ENCODE peak calls at places on chromosomes 13 and 19, in ten cellular contexts. One of them, this sample, is unnamed. For H3K4me1, the result is how much of the 10 kb centered on the place peaks cover.

GRCh38 chr13:95784891-95785290 is 108.0 kb downstream of the DNAJC3 start:
- DNase-seq in IMR-90: peak
- DNase-seq in CD8-positive, alpha-beta T cell: no peak
- DNase-seq in adrenal gland: no peak
- DNase-seq in psoas muscle: no peak
- DNase-seq in ovary: no peak
- DNase-seq in body of pancreas: no peak
- DNase-seq in CD4-positive, CD25-positive, alpha-beta regulatory T cell: no peak
- DNase-seq in upper lobe of right lung: no peak
- DNase-seq in tibial nerve: no peak
- DNase-seq in this sample: no peak

GRCh38 chr13:34358811-34359513 is 541.0 kb downstream of the RFC3 start:
- DNase-seq in IMR-90: peak
- DNase-seq in CD8-positive, alpha-beta T cell: no peak
- DNase-seq in adrenal gland: no peak
- DNase-seq in psoas muscle: no peak
- DNase-seq in ovary: no peak
- DNase-seq in body of pancreas: no peak
- DNase-seq in CD4-positive, CD25-positive, alpha-beta regulatory T cell: no peak
- DNase-seq in upper lobe of right lung: no peak
- DNase-seq in tibial nerve: no peak
- DNase-seq in this sample: no peak

GRCh38 chr19:52170863-52171320 is 529 bp downstream of the ZNF836 start:
- DNase-seq in IMR-90: no peak
- DNase-seq in CD8-positive, alpha-beta T cell: no peak
- DNase-seq in adrenal gland: peak
- DNase-seq in psoas muscle: peak
- DNase-seq in ovary: peak
- DNase-seq in body of pancreas: peak
- DNase-seq in CD4-positive, CD25-positive, alpha-beta regulatory T cell: no peak
- DNase-seq in upper lobe of right lung: peak
- DNase-seq in tibial nerve: no peak
- DNase-seq in this sample: no peak

GRCh38 chr13:42107006-42107405 is 58.6 kb downstream of the DGKH start:
- DNase-seq in IMR-90: no peak
- DNase-seq in CD8-positive, alpha-beta T cell: no peak
- DNase-seq in adrenal gland: no peak
- DNase-seq in psoas muscle: no peak
- DNase-seq in ovary: no peak
- DNase-seq in body of pancreas: no peak
- DNase-seq in CD4-positive, CD25-positive, alpha-beta regulatory T cell: no peak
- DNase-seq in upper lobe of right lung: no peak
- DNase-seq in tibial nerve: no peak
- DNase-seq in this sample: no peak

GRCh38 chr13:97165527-97166425 is 56.4 kb upstream of the MBNL2 start:
- DNase-seq in IMR-90: no peak
- DNase-seq in CD8-positive, alpha-beta T cell: no peak
- DNase-seq in adrenal gland: no peak
- DNase-seq in psoas muscle: no peak
- DNase-seq in ovary: no peak
- DNase-seq in body of pancreas: no peak
- DNase-seq in CD4-positive, CD25-positive, alpha-beta regulatory T cell: no peak
- DNase-seq in upper lobe of right lung: no peak
- DNase-seq in tibial nerve: no peak
- DNase-seq in this sample: no peak

GRCh38 chr19:17806945-17807344 is 12.0 kb downstream of the B3GNT3 start:
- DNase-seq in IMR-90: no peak
- DNase-seq in CD8-positive, alpha-beta T cell: no peak
- DNase-seq in adrenal gland: no peak
- DNase-seq in psoas muscle: no peak
- DNase-seq in ovary: no peak
- DNase-seq in body of pancreas: no peak
- DNase-seq in CD4-positive, CD25-positive, alpha-beta regulatory T cell: no peak
- DNase-seq in upper lobe of right lung: no peak
- DNase-seq in tibial nerve: no peak
- DNase-seq in this sample: no peak

GRCh38 chr13:33252103-33252502 is 33.5 kb downstream of the STARD13 start:
- DNase-seq in IMR-90: no peak
- DNase-seq in CD8-positive, alpha-beta T cell: no peak
- DNase-seq in adrenal gland: no peak
- DNase-seq in psoas muscle: no peak
- DNase-seq in ovary: no peak
- DNase-seq in body of pancreas: no peak
- DNase-seq in CD4-positive, CD25-positive, alpha-beta regulatory T cell: no peak
- DNase-seq in upper lobe of right lung: no peak
- DNase-seq in tibial nerve: no peak
- DNase-seq in this sample: no peak

GRCh38 chr19:47699360-47699917 is 13.8 kb upstream of the EHD2 start:
- DNase-seq in IMR-90: peak
- DNase-seq in CD8-positive, alpha-beta T cell: peak
- DNase-seq in adrenal gland: peak
- DNase-seq in psoas muscle: no peak
- DNase-seq in ovary: peak
- DNase-seq in body of pancreas: peak
- DNase-seq in CD4-positive, CD25-positive, alpha-beta regulatory T cell: peak
- DNase-seq in upper lobe of right lung: no peak
- DNase-seq in tibial nerve: no peak
- DNase-seq in this sample: peak

GRCh38 chr19:10892256-10892655 is 20.9 kb downstream of the CARM1 start:
- DNase-seq in IMR-90: no peak
- DNase-seq in CD8-positive, alpha-beta T cell: no peak
- DNase-seq in adrenal gland: no peak
- DNase-seq in psoas muscle: peak
- DNase-seq in ovary: no peak
- DNase-seq in body of pancreas: no peak
- DNase-seq in CD4-positive, CD25-positive, alpha-beta regulatory T cell: no peak
- DNase-seq in upper lobe of right lung: no peak
- DNase-seq in tibial nerve: no peak
- DNase-seq in this sample: no peak

GRCh38 chr19:10895920-10896319 is 24.6 kb downstream of the CARM1 start:
- DNase-seq in IMR-90: no peak
- DNase-seq in CD8-positive, alpha-beta T cell: no peak
- DNase-seq in adrenal gland: no peak
- DNase-seq in psoas muscle: no peak
- DNase-seq in ovary: no peak
- DNase-seq in body of pancreas: no peak
- DNase-seq in CD4-positive, CD25-positive, alpha-beta regulatory T cell: no peak
- DNase-seq in upper lobe of right lung: no peak
- DNase-seq in tibial nerve: no peak
- DNase-seq in this sample: no peak

GRCh38 chr19:10894911-10895213 is 23.5 kb downstream of the CARM1 start:
- DNase-seq in IMR-90: no peak
- DNase-seq in CD8-positive, alpha-beta T cell: no peak
- DNase-seq in adrenal gland: no peak
- DNase-seq in psoas muscle: no peak
- DNase-seq in ovary: no peak
- DNase-seq in body of pancreas: no peak
- DNase-seq in CD4-positive, CD25-positive, alpha-beta regulatory T cell: no peak
- DNase-seq in upper lobe of right lung: no peak
- DNase-seq in tibial nerve: no peak
- DNase-seq in this sample: no peak

GRCh38 chr19:10896851-10897526 is 25.6 kb downstream of the CARM1 start:
- DNase-seq in IMR-90: peak
- DNase-seq in CD8-positive, alpha-beta T cell: no peak
- DNase-seq in adrenal gland: no peak
- DNase-seq in psoas muscle: no peak
- DNase-seq in ovary: no peak
- DNase-seq in body of pancreas: no peak
- DNase-seq in CD4-positive, CD25-positive, alpha-beta regulatory T cell: no peak
- DNase-seq in upper lobe of right lung: no peak
- DNase-seq in tibial nerve: no peak
- DNase-seq in this sample: no peak

DNA sequence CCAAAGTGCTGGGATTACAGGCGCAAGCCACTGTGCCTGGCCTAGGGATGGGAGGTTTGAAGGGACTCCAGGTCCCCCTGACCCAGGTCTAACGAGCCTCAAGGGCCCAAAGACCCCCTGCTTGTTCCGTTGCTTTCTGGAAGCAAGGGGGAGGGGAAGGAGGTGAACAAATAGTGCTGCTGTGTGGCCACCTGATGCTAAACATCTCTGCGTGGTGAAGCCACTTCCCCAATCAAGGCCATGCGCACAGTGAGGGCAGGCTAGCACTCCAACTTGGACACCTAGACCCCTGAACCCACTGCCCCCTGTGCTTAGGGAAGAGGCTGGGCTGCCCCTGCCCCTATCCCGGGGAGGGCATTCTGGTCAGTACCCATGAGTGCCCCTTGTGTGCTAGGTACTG is 24.0 kb downstream of the CARM1 start:
- DNase-seq in IMR-90: no peak
- DNase-seq in CD8-positive, alpha-beta T cell: no peak
- DNase-seq in adrenal gland: no peak
- DNase-seq in psoas muscle: no peak
- DNase-seq in ovary: no peak
- DNase-seq in body of pancreas: no peak
- DNase-seq in CD4-positive, CD25-positive, alpha-beta regulatory T cell: no peak
- DNase-seq in upper lobe of right lung: no peak
- DNase-seq in tibial nerve: no peak
- DNase-seq in this sample: no peak
- H3K4me1 ChIP-seq in IMR-90: under half
- H3K4me1 ChIP-seq in CD8-positive, alpha-beta T cell: under half
- H3K4me1 ChIP-seq in adrenal gland: under half
- H3K4me1 ChIP-seq in psoas muscle: half or more
- H3K4me1 ChIP-seq in ovary: under half
- H3K4me1 ChIP-seq in body of pancreas: under half
- H3K4me1 ChIP-seq in CD4-positive, CD25-positive, alpha-beta regulatory T cell: under half
- H3K4me1 ChIP-seq in upper lobe of right lung: under half
- H3K4me1 ChIP-seq in tibial nerve: under half
- H3K4me1 ChIP-seq in this sample: under half

GRCh38 chr19:7351861-7352260 is 3.1 kb downstream of the ARHGEF18 start:
- DNase-seq in IMR-90: no peak
- DNase-seq in CD8-positive, alpha-beta T cell: no peak
- DNase-seq in adrenal gland: no peak
- DNase-seq in psoas muscle: no peak
- DNase-seq in ovary: no peak
- DNase-seq in body of pancreas: no peak
- DNase-seq in CD4-positive, CD25-positive, alpha-beta regulatory T cell: no peak
- DNase-seq in upper lobe of right lung: no peak
- DNase-seq in tibial nerve: no peak
- DNase-seq in this sample: no peak

GRCh38 chr19:7349961-7350711 is 1.4 kb downstream of the ARHGEF18 start:
- DNase-seq in IMR-90: no peak
- DNase-seq in CD8-positive, alpha-beta T cell: peak
- DNase-seq in adrenal gland: no peak
- DNase-seq in psoas muscle: no peak
- DNase-seq in ovary: no peak
- DNase-seq in body of pancreas: no peak
- DNase-seq in CD4-positive, CD25-positive, alpha-beta regulatory T cell: peak
- DNase-seq in upper lobe of right lung: peak
- DNase-seq in tibial nerve: no peak
- DNase-seq in this sample: peak

GRCh38 chr19:7346488-7346971 is 2.2 kb upstream of the ARHGEF18 start:
- DNase-seq in IMR-90: no peak
- DNase-seq in CD8-positive, alpha-beta T cell: no peak
- DNase-seq in adrenal gland: no peak
- DNase-seq in psoas muscle: no peak
- DNase-seq in ovary: no peak
- DNase-seq in body of pancreas: no peak
- DNase-seq in CD4-positive, CD25-positive, alpha-beta regulatory T cell: no peak
- DNase-seq in upper lobe of right lung: peak
- DNase-seq in tibial nerve: no peak
- DNase-seq in this sample: no peak

GRCh38 chr19:7349231-7349591 is 474 bp downstream of the ARHGEF18 start:
- DNase-seq in IMR-90: no peak
- DNase-seq in CD8-positive, alpha-beta T cell: no peak
- DNase-seq in adrenal gland: no peak
- DNase-seq in psoas muscle: no peak
- DNase-seq in ovary: no peak
- DNase-seq in body of pancreas: no peak
- DNase-seq in CD4-positive, CD25-positive, alpha-beta regulatory T cell: no peak
- DNase-seq in upper lobe of right lung: no peak
- DNase-seq in tibial nerve: no peak
- DNase-seq in this sample: no peak

DNA sequence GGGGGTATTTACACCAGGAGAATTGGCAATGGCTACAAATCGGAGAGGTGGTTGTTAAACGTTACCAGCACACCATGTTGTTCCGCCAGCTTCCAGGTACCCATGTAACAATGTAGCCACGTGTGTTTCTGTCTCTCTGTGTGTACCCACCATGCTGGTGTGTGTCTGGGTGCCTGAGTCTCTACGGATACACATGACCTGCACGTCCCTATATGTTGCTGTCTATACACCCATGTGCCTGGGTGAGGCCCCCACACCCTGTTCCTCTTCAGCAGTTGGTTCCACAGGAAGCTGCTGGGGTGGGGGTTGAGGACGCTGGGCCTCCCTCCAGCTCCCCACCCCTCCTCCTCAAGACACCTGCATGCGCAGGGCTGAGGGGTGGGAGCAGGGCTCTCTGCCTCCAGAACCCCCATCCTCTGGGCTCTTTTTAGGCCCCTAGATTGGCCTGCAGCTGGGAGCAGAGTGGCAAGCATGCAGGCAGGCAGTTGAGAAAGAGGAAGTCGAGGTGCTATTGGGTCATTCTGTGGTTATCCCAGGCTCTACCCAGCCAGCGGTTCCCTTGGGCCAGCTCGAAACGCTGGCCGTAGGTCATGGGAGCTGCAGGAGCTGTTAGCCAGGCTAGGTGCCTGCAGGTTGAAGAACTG is at the start of gene ARHGEF18:
- DNase-seq in IMR-90: no peak
- DNase-seq in CD8-positive, alpha-beta T cell: peak
- DNase-seq in adrenal gland: peak
- DNase-seq in psoas muscle: no peak
- DNase-seq in ovary: no peak
- DNase-seq in body of pancreas: no peak
- DNase-seq in CD4-positive, CD25-positive, alpha-beta regulatory T cell: peak
- DNase-seq in upper lobe of right lung: peak
- DNase-seq in tibial nerve: no peak
- DNase-seq in this sample: peak
- H3K4me3 ChIP-seq in IMR-90: no peak
- H3K4me3 ChIP-seq in CD8-positive, alpha-beta T cell: peak
- H3K4me3 ChIP-seq in adrenal gland: no peak
- H3K4me3 ChIP-seq in psoas muscle: no peak
- H3K4me3 ChIP-seq in ovary: no peak
- H3K4me3 ChIP-seq in body of pancreas: no peak
- H3K4me3 ChIP-seq in CD4-positive, CD25-positive, alpha-beta regulatory T cell: peak
- H3K4me3 ChIP-seq in upper lobe of right lung: peak
- H3K4me3 ChIP-seq in tibial nerve: no peak
- H3K4me3 ChIP-seq in this sample: peak

GRCh38 chr19:31930401-31930800 is 415.0 kb upstream of the ZNF507 start:
- DNase-seq in IMR-90: no peak
- DNase-seq in CD8-positive, alpha-beta T cell: no peak
- DNase-seq in adrenal gland: no peak
- DNase-seq in psoas muscle: no peak
- DNase-seq in ovary: no peak
- DNase-seq in body of pancreas: no peak
- DNase-seq in CD4-positive, CD25-positive, alpha-beta regulatory T cell: no peak
- DNase-seq in upper lobe of right lung: no peak
- DNase-seq in tibial nerve: no peak
- DNase-seq in this sample: no peak
- H3K27ac ChIP-seq in IMR-90: no peak
- H3K27ac ChIP-seq in CD8-positive, alpha-beta T cell: no peak
- H3K27ac ChIP-seq in adrenal gland: no peak
- H3K27ac ChIP-seq in psoas muscle: no peak
- H3K27ac ChIP-seq in ovary: no peak
- H3K27ac ChIP-seq in body of pancreas: no peak
- H3K27ac ChIP-seq in CD4-positive, CD25-positive, alpha-beta regulatory T cell: no peak
- H3K27ac ChIP-seq in upper lobe of right lung: no peak
- H3K27ac ChIP-seq in tibial nerve: no peak
- H3K27ac ChIP-seq in this sample: no peak

DNA sequence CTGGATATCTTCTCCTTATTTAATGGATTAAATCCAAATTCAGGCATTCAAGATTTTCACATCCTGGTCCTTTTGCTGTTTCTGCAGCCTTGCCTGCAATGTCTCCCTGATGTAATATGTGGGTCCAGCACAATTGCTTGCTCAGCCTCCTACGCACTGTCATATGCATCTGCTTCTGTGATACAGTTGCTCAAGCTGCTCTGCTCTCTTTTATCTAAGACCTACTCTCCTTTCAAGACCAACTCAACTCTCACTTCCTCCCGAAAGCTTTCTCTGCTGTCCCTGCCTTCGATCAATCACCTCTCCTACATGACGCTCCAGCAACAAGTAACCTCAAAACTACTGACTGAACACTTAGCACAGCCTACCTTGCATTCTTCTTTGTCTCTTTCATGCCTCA is 138.2 kb downstream of the DCLK1 start:
- DNase-seq in IMR-90: no peak
- DNase-seq in CD8-positive, alpha-beta T cell: no peak
- DNase-seq in adrenal gland: no peak
- DNase-seq in psoas muscle: no peak
- DNase-seq in ovary: no peak
- DNase-seq in body of pancreas: no peak
- DNase-seq in CD4-positive, CD25-positive, alpha-beta regulatory T cell: no peak
- DNase-seq in upper lobe of right lung: no peak
- DNase-seq in tibial nerve: no peak
- DNase-seq in this sample: no peak
- H3K4me1 ChIP-seq in IMR-90: under half
- H3K4me1 ChIP-seq in CD8-positive, alpha-beta T cell: under half
- H3K4me1 ChIP-seq in adrenal gland: under half
- H3K4me1 ChIP-seq in psoas muscle: under half
- H3K4me1 ChIP-seq in ovary: under half
- H3K4me1 ChIP-seq in body of pancreas: under half
- H3K4me1 ChIP-seq in CD4-positive, CD25-positive, alpha-beta regulatory T cell: under half
- H3K4me1 ChIP-seq in upper lobe of right lung: under half
- H3K4me1 ChIP-seq in tibial nerve: under half
- H3K4me1 ChIP-seq in this sample: under half